ENCODE peak calls at places on chromosomes 2 and 18, in seven cellular contexts. S, P, U, W, I, V and N are unnamed samples.

GRCh38 chr18:21391074-21391673 is 149.1 kb downstream of the GREB1L start:
- DNase-seq in U (no peak), I (peak), W (no peak), V (peak), S (no peak), P (peak), N (peak)

GRCh38 chr2:202671317-202672035 is 36.7 kb downstream of the FAM117B start:
- DNase-seq in W (no peak), I (no peak), U (no peak), P (no peak), S (no peak), V (no peak), N (no peak)

GRCh38 chr18:36580266-36580665 is 248.5 kb downstream of the TPGS2 start:
- DNase-seq in U (peak), P (no peak), V (peak), W (no peak), I (peak), S (no peak), N (peak)

GRCh38 chr2:193837368-193837767 is 1642.6 kb upstream of the TMEFF2 start:
- DNase-seq in I (no peak), W (no peak), U (no peak), V (peak), S (no peak), P (no peak), N (no peak)

GRCh38 chr2:207395535-207396251 is 134.1 kb upstream of the CREB1 start:
- DNase-seq in V (no peak), U (no peak), S (no peak), W (no peak), P (no peak), I (peak), N (peak)

GRCh38 chr2:126921066-126921465 is 22.4 kb downstream of the TEX51 start:
- DNase-seq in I (no peak), U (no peak), V (no peak), W (no peak), S (no peak), P (no peak), N (no peak)

GRCh38 chr2:207166349-207167128 is 791 bp upstream of the KLF7 start:
- DNase-seq in W (peak), S (peak), V (peak), I (peak), U (peak), P (peak), N (peak)

GRCh38 chr18:8162797-8163196 is 446.4 kb upstream of the RAB12 start:
- DNase-seq in W (no peak), U (no peak), V (no peak), S (no peak), I (no peak), P (peak), N (no peak)

GRCh38 chr2:222609391-222609790 is 46.5 kb downstream of the FARSB start:
- DNase-seq in I (peak), S (no peak), P (no peak), V (peak), U (no peak), W (no peak), N (peak)

GRCh38 chr2:133293544-133294270 is 274.6 kb downstream of the NCKAP5 start:
- DNase-seq in U (no peak), P (no peak), S (no peak), I (peak), V (peak), W (no peak), N (peak)

GRCh38 chr2:9217838-9218770 is 11.5 kb downstream of the ASAP2 start:
- DNase-seq in U (no peak), S (no peak), P (no peak), I (no peak), W (no peak), V (peak), N (no peak)

GRCh38 chr2:223725494-223725893 is 111.9 kb downstream of the AP1S3 start:
- DNase-seq in U (peak), W (peak), P (peak), S (peak), I (peak), V (peak), N (peak)

GRCh38 chr18:48792141-48792540 is 158.6 kb downstream of the SMAD7 start:
- DNase-seq in W (no peak), U (no peak), P (no peak), V (no peak), I (no peak), S (no peak), N (no peak)

GRCh38 chr2:36553690-36554089 is 44.3 kb downstream of the FEZ2 start:
- DNase-seq in P (no peak), I (no peak), W (no peak), V (no peak), S (no peak), U (no peak), N (no peak)

GRCh38 chr18:39521164-39521563 is 1955.6 kb upstream of the CELF4 start:
- DNase-seq in I (no peak), V (no peak), S (no peak), U (no peak), W (no peak), P (no peak), N (no peak)

GRCh38 chr2:30915485-30915884 is 108.2 kb upstream of the CAPN13 start:
- DNase-seq in V (no peak), I (peak), U (peak), W (peak), S (no peak), P (no peak), N (no peak)

GRCh38 chr2:121273116-121273515 is 11.9 kb downstream of the TFCP2L1 start:
- DNase-seq in V (no peak), P (no peak), U (no peak), I (no peak), W (no peak), S (no peak), N (no peak)

GRCh38 chr2:189210250-189211075 is 30.9 kb upstream of the COL5A2 start:
- DNase-seq in S (peak), V (peak), I (peak), P (peak), W (no peak), U (peak), N (peak)

GRCh38 chr2:117056376-117056748 is 758.1 kb upstream of the DDX18 start:
- DNase-seq in U (no peak), V (no peak), P (no peak), S (no peak), W (no peak), I (no peak), N (no peak)

GRCh38 chr2:111139637-111140317 is 19.1 kb downstream of the BCL2L11 start:
- DNase-seq in I (peak), P (no peak), U (no peak), V (no peak), S (no peak), W (no peak), N (no peak)

GRCh38 chr2:184268900-184269299 is 329.4 kb upstream of the ZNF804A start:
- DNase-seq in S (no peak), W (no peak), U (no peak), P (no peak), I (no peak), V (no peak), N (no peak)

GRCh38 chr2:54904836-54905235 is 145.4 kb downstream of the RTN4 start:
- DNase-seq in V (no peak), S (no peak), W (no peak), P (peak), U (no peak), I (no peak), N (no peak)

GRCh38 chr2:46899053-46899452 is 16.6 kb downstream of the MCFD2 start:
- DNase-seq in I (no peak), S (no peak), P (no peak), U (no peak), V (no peak), W (no peak), N (no peak)

GRCh38 chr2:33583194-33583938 is 15.7 kb downstream of the FAM98A start:
- DNase-seq in U (peak), S (no peak), I (peak), V (peak), P (no peak), W (peak), N (peak)

GRCh38 chr18:46148810-46149209 is 44.6 kb downstream of the HAUS1 start:
- DNase-seq in V (peak), I (peak), U (peak), S (peak), P (peak), W (peak), N (peak)

GRCh38 chr2:181813963-181814565 is 77.5 kb upstream of the ITPRID2 start:
- DNase-seq in V (peak), P (no peak), I (peak), W (no peak), S (no peak), U (no peak), N (peak)

GRCh38 chr18:73824684-73825083 is 322.9 kb downstream of the FBXO15 start:
- DNase-seq in W (no peak), V (no peak), I (peak), S (no peak), U (no peak), P (no peak), N (peak)

GRCh38 chr2:114222331-114222730 is 220.1 kb upstream of the DPP10 start:
- DNase-seq in U (no peak), I (no peak), P (no peak), S (no peak), W (no peak), V (no peak), N (no peak)

GRCh38 chr2:191758420-191759199 is 80.7 kb downstream of the NABP1 start:
- DNase-seq in P (peak), I (peak), U (peak), W (peak), S (no peak), V (peak), N (peak)

GRCh38 chr2:138610201-138610945 is 108.8 kb downstream of the SPOPL start:
- DNase-seq in P (no peak), U (no peak), I (no peak), W (no peak), V (no peak), S (no peak), N (no peak)

GRCh38 chr2:74917702-74918619 is 40.5 kb upstream of the POLE4 start:
- DNase-seq in V (peak), I (peak), S (no peak), W (no peak), U (no peak), P (peak), N (peak)

GRCh38 chr2:219368690-219369108 is 19.0 kb downstream of the DNPEP start:
- DNase-seq in U (peak), P (no peak), S (no peak), W (no peak), V (peak), I (peak), N (peak)

GRCh38 chr2:207901401-207901800 is 123.9 kb downstream of the PLEKHM3 start:
- DNase-seq in U (no peak), P (no peak), S (no peak), I (no peak), W (no peak), V (no peak), N (no peak)

GRCh38 chr18:32769242-32770180 is 3.3 kb downstream of the KLHL14 start:
- DNase-seq in V (peak), P (no peak), I (no peak), U (no peak), S (no peak), W (peak), N (no peak)

GRCh38 chr2:10817413-10817812 is 4.8 kb upstream of the PDIA6 start:
- DNase-seq in P (no peak), I (no peak), S (no peak), W (no peak), U (no peak), V (no peak), N (no peak)

GRCh38 chr2:218311908-218312756 is 19.8 kb upstream of the TMBIM1 start:
- DNase-seq in P (no peak), I (no peak), U (no peak), W (no peak), V (no peak), S (no peak), N (no peak)

GRCh38 chr2:39996653-39997080 is 217.6 kb upstream of the THUMPD2 start:
- DNase-seq in I (peak), U (no peak), V (peak), S (no peak), W (no peak), P (peak), N (peak)

GRCh38 chr2:175010848-175011254 is 5.7 kb upstream of the CHN1 start:
- DNase-seq in S (no peak), V (no peak), W (no peak), U (no peak), P (no peak), I (no peak), N (no peak)

GRCh38 chr2:175008801-175009495 is 3.8 kb upstream of the CHN1 start:
- DNase-seq in V (no peak), I (no peak), W (no peak), U (no peak), S (no peak), P (no peak), N (no peak)

GRCh38 chr2:175008009-175008408 is 2.8 kb upstream of the CHN1 start:
- DNase-seq in P (no peak), W (no peak), S (no peak), U (no peak), I (no peak), V (no peak), N (no peak)

GRCh38 chr2:175011505-175011904 is 6.3 kb upstream of the CHN1 start:
- DNase-seq in U (no peak), I (no peak), P (no peak), S (no peak), V (no peak), W (no peak), N (no peak)

GRCh38 chr2:175009917-175010621 is 4.9 kb upstream of the CHN1 start:
- DNase-seq in S (no peak), I (no peak), P (no peak), U (no peak), W (no peak), V (no peak), N (no peak)
- TF ChIP-seq CTCF in S (no peak), I (no peak), P (no peak), U (no peak), W (no peak), V (no peak), N (peak)

GRCh38 chr2:96347395-96347794 is 11.8 kb downstream of the NCAPH start:
- DNase-seq in I (no peak), W (no peak), V (no peak), P (no peak), U (no peak), S (no peak), N (no peak)

GRCh38 chr2:96345868-96346452 is 10.4 kb downstream of the NCAPH start:
- DNase-seq in I (no peak), V (no peak), S (no peak), W (no peak), P (no peak), U (no peak), N (no peak)

GRCh38 chr2:96344011-96344410 is 8.4 kb downstream of the NCAPH start:
- DNase-seq in P (no peak), V (peak), W (no peak), S (no peak), I (peak), U (no peak), N (no peak)

GRCh38 chr2:96342085-96342484 is 6.5 kb downstream of the NCAPH start:
- DNase-seq in W (no peak), V (peak), P (no peak), S (no peak), U (no peak), I (peak), N (peak)

GRCh38 chr2:96345403-96345802 is 9.8 kb downstream of the NCAPH start:
- DNase-seq in W (no peak), U (no peak), P (no peak), I (no peak), V (no peak), S (no peak), N (no peak)
- TF ChIP-seq CTCF in W (peak), U (peak), P (no peak), I (no peak), V (peak), S (no peak), N (peak)

DNA sequence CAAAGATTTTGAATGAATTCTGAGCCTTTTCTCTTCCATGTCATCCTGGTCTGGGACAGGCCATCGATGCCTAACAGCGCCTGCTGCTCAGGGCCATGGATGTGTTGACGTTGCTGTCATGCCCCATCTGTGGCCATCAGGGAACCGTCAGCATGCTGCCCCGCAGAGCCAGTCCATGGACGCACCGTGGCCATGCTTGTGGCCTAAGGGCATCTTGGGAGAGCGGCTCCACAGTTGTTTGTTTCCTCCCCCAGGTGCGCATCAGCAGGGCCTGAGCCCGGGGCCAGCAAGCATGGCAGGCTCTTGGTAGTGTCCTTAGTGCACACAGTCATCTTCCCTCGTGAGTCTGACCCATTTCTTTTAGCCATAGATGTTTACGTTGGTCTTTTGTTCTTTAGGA is 142.7 kb downstream of the VAPA start:
- DNase-seq in I (no peak), W (no peak), U (no peak), S (peak), V (no peak), P (no peak), N (no peak)
- TF ChIP-seq CTCF in I (no peak), W (no peak), U (no peak), S (no peak), V (no peak), P (no peak), N (no peak)

GRCh38 chr2:100427627-100428258 is 10.3 kb upstream of the CHST10 start:
- DNase-seq in P (peak), S (peak), W (peak), I (peak), U (peak), V (peak), N (peak)
- TF ChIP-seq CTCF in P (peak), S (peak), W (peak), I (peak), U (peak), V (peak), N (peak)

DNA sequence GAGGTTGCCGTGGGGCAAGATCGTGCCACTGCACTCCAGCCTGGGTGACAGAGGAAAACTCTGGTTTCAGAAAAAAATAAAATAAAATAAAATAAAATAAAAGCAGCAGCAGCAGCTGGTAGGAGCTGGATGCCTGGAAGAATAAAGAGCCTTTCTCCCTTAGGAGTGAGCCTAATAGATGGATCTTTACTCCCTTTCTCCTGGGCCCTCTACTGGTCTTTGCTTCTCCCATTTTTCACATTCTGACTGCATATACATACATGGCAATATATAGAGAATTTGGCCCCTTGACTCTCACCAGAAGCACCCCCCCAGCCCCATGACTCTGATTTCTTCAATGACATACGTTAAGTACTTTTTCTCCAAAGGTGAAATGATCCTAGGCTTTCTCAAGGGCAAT is 9.8 kb upstream of the MALT1 start:
- DNase-seq in S (no peak), V (no peak), U (no peak), P (no peak), I (peak), W (no peak), N (no peak)
- TF ChIP-seq CTCF in S (no peak), V (peak), U (no peak), P (no peak), I (peak), W (peak), N (peak)

DNA sequence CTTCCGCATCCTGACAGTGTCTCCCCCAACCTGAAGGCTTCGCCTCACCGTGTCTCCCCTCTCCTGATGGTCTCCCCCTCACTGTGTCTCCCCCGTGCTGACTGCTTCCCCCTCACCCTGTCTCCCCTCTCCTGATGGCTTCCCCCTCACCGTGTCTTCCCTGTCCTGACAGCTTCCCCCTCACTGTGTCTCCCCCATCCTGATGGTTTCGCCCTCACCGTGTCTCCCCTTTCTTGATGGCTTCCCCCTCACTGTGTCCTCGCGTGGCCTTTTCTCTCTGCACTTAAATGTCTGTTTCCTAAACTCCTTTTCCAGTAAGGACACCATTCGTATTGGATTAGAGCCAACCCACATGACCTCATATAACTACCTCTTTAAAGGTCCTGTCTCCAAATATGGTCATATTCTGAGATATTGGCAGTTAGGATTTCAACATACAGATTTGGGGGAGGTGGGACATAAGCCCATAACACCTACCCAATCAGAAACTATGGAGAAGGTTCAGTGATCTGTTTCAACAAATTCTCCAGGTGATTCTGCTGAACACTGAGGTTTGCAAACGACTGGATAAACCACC is 47.9 kb upstream of the RAB27B start:
- DNase-seq in I (no peak), W (no peak), U (no peak), V (peak), S (no peak), P (no peak), N (no peak)
- TF ChIP-seq CTCF in I (no peak), W (no peak), U (no peak), V (no peak), S (no peak), P (no peak), N (no peak)

GRCh38 chr2:156110890-156111289 is 221.6 kb downstream of the NR4A2 start:
- DNase-seq in I (no peak), P (no peak), V (no peak), W (no peak), S (no peak), U (no peak), N (no peak)
- TF ChIP-seq CTCF in I (no peak), P (no peak), V (peak), W (no peak), S (no peak), U (no peak), N (no peak)

GRCh38 chr2:102185347-102185746 is 1.5 kb upstream of the IL1RL2 start:
- DNase-seq in I (no peak), W (no peak), V (peak), U (peak), P (no peak), S (no peak), N (peak)
- TF ChIP-seq CTCF in I (peak), W (peak), V (peak), U (peak), P (no peak), S (peak), N (peak)

GRCh38 chr2:164474873-164475272 is 146.4 kb downstream of the GRB14 start:
- DNase-seq in S (no peak), I (no peak), U (no peak), V (no peak), W (no peak), P (no peak), N (no peak)

GRCh38 chr2:164478205-164478604 is 143.1 kb downstream of the GRB14 start:
- DNase-seq in V (no peak), S (no peak), W (no peak), P (no peak), I (no peak), U (no peak), N (no peak)

DNA sequence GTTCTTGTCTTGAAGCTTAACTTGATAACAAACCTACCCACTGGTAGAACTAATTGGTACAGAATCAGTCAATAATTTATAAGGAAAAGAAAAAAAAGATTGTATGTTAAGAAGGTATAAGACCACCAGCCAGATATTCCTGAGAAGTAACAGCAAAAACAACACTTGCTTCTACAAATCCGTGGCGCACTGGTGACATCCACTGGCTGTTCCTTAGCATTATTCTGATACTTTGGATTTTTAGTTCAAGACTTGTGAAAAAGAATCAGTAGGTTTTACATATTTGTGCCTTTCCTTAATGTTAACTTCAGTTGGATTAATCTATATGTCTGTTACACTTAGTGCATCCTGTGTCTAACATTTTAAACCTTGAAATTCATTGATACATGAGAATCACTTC is 141.8 kb downstream of the GRB14 start:
- DNase-seq in W (peak), P (no peak), V (peak), I (peak), U (peak), S (no peak), N (no peak)
- TF ChIP-seq CTCF in W (peak), P (peak), V (peak), I (peak), U (peak), S (peak), N (peak)